ENCODE peak calls at places on chromosomes 11 and 22, in seven cellular contexts. C is stomach, Q is heart left ventricle, O is breast epithelium, S is body of pancreas, X is mammary epithelial cell, A is left lung. T is an unnamed sample.

GRCh38 chr11:15558513-15559181 is 443.9 kb downstream of the INSC start:
- DNase-seq in S (no peak), A (no peak), Q (no peak), O (no peak), C (no peak), X (no peak), T (no peak)

GRCh38 chr11:80542704-80543103 is 1101.9 kb upstream of the TENM4 start:
- DNase-seq in S (no peak), O (no peak), X (no peak), Q (no peak), A (no peak), C (no peak), T (no peak)

GRCh38 chr11:898160-898517 is 12.5 kb downstream of the CHID1 start:
- DNase-seq in Q (no peak), X (no peak), S (no peak), C (no peak), O (no peak), A (no peak), T (peak; percentile 54)

GRCh38 chr11:130671801-130672700 is 223.6 kb downstream of the ADAMTS15 start:
- DNase-seq in O (peak; percentile 60), Q (peak; percentile 74), S (peak; percentile 66), A (no peak), X (peak; percentile 61), C (peak; percentile 49), T (peak; percentile 73)

GRCh38 chr11:27786331-27786730 is 86.1 kb upstream of the BDNF start:
- DNase-seq in A (no peak), S (no peak), X (no peak), C (no peak), Q (no peak), O (no peak), T (no peak)

GRCh38 chr11:14336507-14337503 is 22.2 kb downstream of the RRAS2 start:
- DNase-seq in S (no peak), C (no peak), O (no peak), A (no peak), Q (no peak), X (peak; percentile 100), T (no peak)

GRCh38 chr11:63845305-63845704 is 6.4 kb downstream of the MARK2 start:
- DNase-seq in X (peak; percentile 91), Q (no peak), O (no peak), S (no peak), A (no peak), C (no peak), T (no peak)

GRCh38 chr22:44193537-44193896 is 12.8 kb downstream of the PARVG start:
- DNase-seq in C (no peak), O (no peak), S (no peak), Q (no peak), A (no peak), X (peak; percentile 55), T (no peak)

GRCh38 chr22:33707581-33707980 is 212.7 kb downstream of the LARGE1 start:
- DNase-seq in X (no peak), Q (no peak), A (no peak), S (no peak), C (no peak), O (no peak), T (no peak)

GRCh38 chr22:48881326-48881980 is 946.2 kb downstream of the BRD1 start:
- DNase-seq in S (no peak), O (no peak), A (peak; percentile 44), Q (peak; percentile 9), C (no peak), X (no peak), T (peak; percentile 3)

GRCh38 chr22:36257308-36257707 is 4.4 kb downstream of the APOL1 start:
- DNase-seq in A (no peak), C (no peak), X (no peak), S (no peak), O (peak; percentile 37), Q (no peak), T (no peak)

GRCh38 chr22:36253523-36254490 is 874 bp downstream of the APOL1 start:
- DNase-seq in S (peak; percentile 46), O (peak; percentile 39), Q (no peak), X (no peak), C (peak; percentile 68), A (no peak), T (no peak)

GRCh38 chr22:36249160-36249559 is 3.8 kb upstream of the APOL1 start:
- DNase-seq in X (no peak), S (no peak), O (no peak), A (no peak), Q (no peak), C (no peak), T (no peak)

GRCh38 chr22:36256474-36256873 is 3.5 kb downstream of the APOL1 start:
- DNase-seq in X (no peak), C (no peak), S (no peak), A (no peak), Q (no peak), O (no peak), T (no peak)

GRCh38 chr22:36252754-36253522 is at the start of gene APOL1:
- DNase-seq in X (no peak), C (peak; percentile 63), O (peak; percentile 46), S (peak; percentile 30), Q (peak; percentile 61), A (no peak), T (no peak)
- H3K27ac ChIP-seq in X (no peak within 1 kb of the TSS), C (peak within 1 kb of the TSS; percentile 83), O (peak within 1 kb of the TSS; percentile 78), S (peak within 1 kb of the TSS; percentile 66), Q (peak within 1 kb of the TSS; percentile 79), A (peak within 1 kb of the TSS; percentile 82), T (peak within 1 kb of the TSS; percentile 56)

DNA sequence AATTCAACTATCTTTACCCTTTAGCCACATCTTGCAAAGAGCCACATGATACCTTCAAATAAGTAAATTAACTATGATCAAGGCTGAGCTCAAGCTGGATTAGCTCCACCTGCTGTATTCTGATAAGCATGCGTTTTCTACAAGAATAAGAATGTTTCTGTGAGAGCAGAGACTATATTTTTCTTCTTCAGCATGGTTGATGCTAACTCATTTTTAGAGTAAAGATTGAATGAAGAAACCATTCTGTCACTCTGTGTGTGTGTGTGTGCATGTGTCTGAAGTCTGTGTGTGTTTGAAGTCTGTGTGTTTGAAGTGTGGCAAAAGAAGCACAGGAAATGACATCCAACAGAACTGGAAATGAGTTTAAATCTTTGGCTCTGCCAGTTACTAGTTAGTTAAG is 12.0 kb upstream of the LAYN start:
- DNase-seq in O (no peak), Q (no peak), C (no peak), X (no peak), S (no peak), A (no peak), T (no peak)
- TF ChIP-seq CTCF in O (no peak), Q (no peak), C (no peak), X (peak; percentile 38), S (no peak), A (no peak), T (no peak)

DNA sequence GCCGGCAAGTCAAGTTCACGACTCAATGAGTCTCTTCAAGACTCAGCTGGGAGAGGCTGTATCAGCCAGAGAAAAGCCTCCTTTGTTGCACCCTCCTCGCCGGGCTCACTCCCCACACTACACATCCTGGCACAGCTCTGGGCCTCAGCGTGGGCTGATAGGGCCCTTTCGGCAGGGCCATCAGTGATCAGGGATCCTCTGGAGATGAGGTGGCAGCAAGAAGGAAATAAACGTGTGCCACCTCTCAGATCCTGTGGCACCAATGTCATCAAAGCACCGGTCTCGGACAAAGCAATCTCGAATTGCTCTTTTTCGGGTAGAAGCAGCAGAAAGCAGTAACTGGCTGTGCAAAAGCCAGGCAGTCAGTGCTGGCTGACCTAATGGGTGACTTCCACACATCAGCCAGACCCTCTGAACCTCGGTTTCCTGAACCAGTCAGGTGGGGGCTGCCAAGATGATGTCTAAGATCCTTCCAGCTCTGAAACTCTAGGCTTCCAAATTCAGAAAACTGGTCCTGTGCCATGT is 2.1 kb downstream of the EHD1 start:
- DNase-seq in S (no peak), Q (no peak), A (no peak), O (no peak), X (no peak), C (no peak), T (no peak)
- H3K4me3 ChIP-seq in S (no peak overlapping the region), Q (peak overlapping the region; percentile 97), A (peak overlapping the region; percentile 99), O (peak overlapping the region; percentile 93), X (peak overlapping the region; percentile 64), C (peak overlapping the region; percentile 87), T (peak overlapping the region; percentile 99)

GRCh38 chr11:73286240-73286810 is 14.2 kb downstream of the P2RY6 start:
- DNase-seq in A (no peak), Q (no peak), C (no peak), X (no peak), S (no peak), O (no peak), T (no peak)

GRCh38 chr11:73288197-73288872 is 16.2 kb downstream of the P2RY6 start:
- DNase-seq in Q (no peak), A (no peak), X (no peak), C (no peak), O (no peak), S (no peak), T (no peak)

GRCh38 chr11:73285721-73286120 is 13.6 kb downstream of the P2RY6 start:
- DNase-seq in A (no peak), C (no peak), Q (no peak), X (no peak), S (no peak), O (no peak), T (no peak)

GRCh38 chr11:73288873-73289707 is 17.0 kb downstream of the P2RY6 start:
- DNase-seq in C (peak; percentile 65), S (peak; percentile 66), A (peak; percentile 92), X (peak; percentile 87), O (no peak), Q (peak; percentile 78), T (peak; percentile 85)

DNA sequence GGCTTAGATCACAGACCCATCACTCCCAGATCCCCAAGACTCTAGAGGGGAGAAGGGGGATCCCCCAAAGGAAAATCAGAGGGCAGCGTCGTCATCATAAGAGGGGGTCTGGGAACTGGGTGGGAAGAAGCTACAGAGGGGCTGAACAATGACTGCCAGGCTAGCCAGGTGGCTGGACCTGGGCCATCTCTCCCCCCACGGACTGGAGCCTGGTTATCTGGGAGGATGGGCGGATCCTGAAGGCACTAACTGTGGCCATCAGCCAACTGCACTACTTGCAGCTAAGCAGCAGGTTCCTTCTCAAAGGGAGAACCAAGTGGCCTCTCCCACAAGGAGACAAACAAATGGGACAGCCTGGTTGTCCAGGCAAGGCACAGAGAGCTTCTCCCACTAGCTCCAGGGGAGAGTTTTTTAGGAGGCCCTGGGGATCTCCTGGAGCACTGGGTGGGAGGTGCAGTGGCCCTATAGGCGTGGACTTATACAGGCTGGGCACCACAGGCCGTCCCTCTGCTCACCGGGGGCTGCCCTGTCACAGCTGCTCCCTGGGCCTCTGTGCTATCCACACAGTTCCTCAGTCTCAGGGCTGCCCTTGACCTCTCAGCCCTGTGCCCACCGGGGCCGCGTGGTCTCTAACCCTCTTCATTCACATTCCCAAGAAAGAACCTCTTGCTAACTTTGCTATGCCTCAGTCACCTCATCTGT is 15.4 kb downstream of the P2RY6 start:
- DNase-seq in Q (no peak), O (no peak), C (no peak), S (no peak), A (no peak), X (no peak), T (no peak)
- H3K27ac ChIP-seq in Q (no peak overlapping the region), O (no peak overlapping the region), C (peak overlapping the region; percentile 20), S (no peak overlapping the region), A (no peak overlapping the region), X (no peak overlapping the region), T (no peak overlapping the region)